ENCODE peak calls at places on chromosomes 4 and X, in five cellular contexts. W is stimulated activated CD8-positive, alpha-beta memory T cell treated with anti-CD3 and anti-CD28 coated beads, Interleukin-7, amount 100 ng/mL, for 48 hours; P is NCI-H510A treated with DMSO at 0.1 percent for 48 hours; U is transverse colon; C is putamen. D is an unnamed sample.

GRCh38 chr4:5890063-5890727 is 2.7 kb downstream of the CRMP1 start:
- DNase-seq in W (no peak), P (peak), U (no peak), C (peak), D (no peak)

GRCh38 chrX:102892103-102892502 is 45.0 kb upstream of the RAB40AL start:
- DNase-seq in W (no peak), P (no peak), U (no peak), C (no peak), D (no peak)

GRCh38 chr4:96162631-96163030 is 322.7 kb downstream of the PDHA2 start:
- DNase-seq in W (no peak), P (no peak), U (no peak), C (no peak), D (peak)

GRCh38 chr4:17707671-17708070 is 73.8 kb downstream of the FAM184B start:
- DNase-seq in W (no peak), P (no peak), U (no peak), C (no peak), D (no peak)

GRCh38 chr4:79682801-79683217 is 274.8 kb upstream of the GK2 start:
- DNase-seq in W (no peak), P (no peak), U (no peak), C (peak), D (no peak)

GRCh38 chrX:106378616-106379015 is 210.5 kb downstream of the PWWP3B start:
- DNase-seq in W (no peak), P (no peak), U (no peak), C (no peak), D (no peak)

GRCh38 chr4:77697860-77698599 is 92.4 kb downstream of the CXCL13 start:
- DNase-seq in W (no peak), P (peak), U (peak), C (peak), D (peak)

GRCh38 chr4:151192556-151193235 is 84.3 kb upstream of the PRSS48 start:
- DNase-seq in W (no peak), P (no peak), U (no peak), C (no peak), D (no peak)

GRCh38 chrX:103806862-103807474 is 25.1 kb downstream of the RAB9B start:
- DNase-seq in W (no peak), P (no peak), U (no peak), C (no peak), D (no peak)

GRCh38 chr4:169205146-169205806 is 65.5 kb downstream of the SH3RF1 start:
- DNase-seq in W (no peak), P (no peak), U (no peak), C (no peak), D (no peak)

GRCh38 chr4:186144180-186144579 is 39.7 kb downstream of the FAM149A start:
- DNase-seq in W (no peak), P (no peak), U (peak), C (peak), D (peak)

GRCh38 chrX:103400931-103401330 is 24.6 kb downstream of the BEX3 start:
- DNase-seq in W (no peak), P (no peak), U (no peak), C (no peak), D (no peak)

GRCh38 chr4:176052744-176053143 is 12.9 kb upstream of the WDR17 start:
- DNase-seq in W (no peak), P (no peak), U (no peak), C (no peak), D (no peak)

GRCh38 chr4:15577508-15577907 is 77.6 kb downstream of the FBXL5 start:
- DNase-seq in W (no peak), P (no peak), U (no peak), C (no peak), D (peak)

GRCh38 chrX:87664381-87664780 is 146.8 kb downstream of the KLHL4 start:
- DNase-seq in W (no peak), P (peak), U (no peak), C (peak), D (no peak)

GRCh38 chr4:169045862-169046584 is 36.0 kb upstream of the CBR4 start:
- DNase-seq in W (no peak), P (no peak), U (no peak), C (no peak), D (no peak)

GRCh38 chrX:143139681-143140080 is 114.0 kb downstream of the SPANXN4 start:
- DNase-seq in W (no peak), P (no peak), U (no peak), C (no peak), D (no peak)

GRCh38 chr4:86594559-86595425 is 677 bp downstream of the PTPN13 start:
- DNase-seq in W (peak), P (peak), U (peak), C (peak), D (peak)

GRCh38 chrX:9089652-9090051 is 55.7 kb upstream of the FAM9B start:
- DNase-seq in W (no peak), P (no peak), U (no peak), C (no peak), D (no peak)

GRCh38 chr4:6386091-6386490 is 86.3 kb downstream of the PPP2R2C start:
- DNase-seq in W (no peak), P (no peak), U (no peak), C (no peak), D (no peak)

GRCh38 chrX:148043456-148043855 is 62.3 kb downstream of the FMR1NB start:
- DNase-seq in W (no peak), P (no peak), U (no peak), C (no peak), D (peak)

GRCh38 chr4:158033416-158033863 is 139.4 kb downstream of the GASK1B start:
- DNase-seq in W (no peak), P (no peak), U (no peak), C (no peak), D (no peak)

D was measured in stromal cell of bone marrow.